ENCODE peak calls at places on chromosomes 1 and 21, in nine cellular contexts. I is mucosa of gallbladder; L is heart left ventricle; A is NCI-H1417; T is NCI-H69; Q is NCI-H146; F is non-pigmented ciliary epithelial cell; G is activated CD4-positive, alpha-beta T cell treated with anti-CD3 and anti-CD28 coated beads for 24 hours; H is Calu3. N is an unnamed sample.

GRCh38 chr1:52769346-52770033 is 43.2 kb downstream of the ZYG11B start:
- DNase-seq in H (no peak), G (no peak), F (no peak), A (peak), T (peak), L (no peak), I (no peak), Q (no peak), N (no peak)

GRCh38 chr21:45990741-45991605 is 9.4 kb downstream of the COL6A1 start:
- DNase-seq in L (peak), T (no peak), H (no peak), Q (no peak), G (no peak), A (no peak), I (no peak), F (no peak), N (no peak)

GRCh38 chr1:156578006-156578405 is 1.5 kb upstream of the TTC24 start:
- DNase-seq in I (no peak), L (no peak), Q (no peak), A (peak), G (no peak), T (peak), F (no peak), H (no peak), N (no peak)

GRCh38 chr1:101291562-101292035 is 54.8 kb downstream of the S1PR1 start:
- DNase-seq in F (peak), I (peak), T (peak), A (peak), G (no peak), L (no peak), Q (no peak), H (peak), N (peak)

GRCh38 chr1:220785166-220786056 is 1.3 kb upstream of the MTARC1 start:
- DNase-seq in G (no peak), H (no peak), F (no peak), Q (no peak), A (no peak), I (no peak), T (peak), L (no peak), N (no peak)

GRCh38 chr1:13451399-13451965 is 41.2 kb downstream of the PRAMEF20 start:
- DNase-seq in A (no peak), T (no peak), G (no peak), I (no peak), H (no peak), L (no peak), F (no peak), Q (no peak), N (no peak)

GRCh38 chr1:217747156-217747769 is 116.1 kb downstream of the SPATA17 start:
- DNase-seq in H (no peak), Q (peak), F (peak), A (peak), L (no peak), T (peak), I (no peak), G (no peak), N (peak)

GRCh38 chr1:232923739-232924386 is 26.5 kb upstream of the NTPCR start:
- DNase-seq in G (peak), Q (no peak), I (no peak), H (no peak), F (no peak), L (no peak), A (no peak), T (no peak), N (peak)

GRCh38 chr1:85274969-85275453 is 1.4 kb downstream of the BCL10 start:
- DNase-seq in F (peak), L (no peak), G (no peak), I (no peak), Q (peak), A (peak), T (peak), H (peak), N (peak)

GRCh38 chr1:109116286-109116685 is 2.4 kb downstream of the ELAPOR1 start:
- DNase-seq in L (no peak), F (no peak), A (peak), Q (peak), H (no peak), I (no peak), G (no peak), T (peak), N (no peak)

GRCh38 chr1:162976628-162977027 is 92.5 kb upstream of the RGS4 start:
- DNase-seq in Q (no peak), G (no peak), A (no peak), I (no peak), F (no peak), L (no peak), T (peak), H (no peak), N (no peak)

GRCh38 chr1:229376521-229376920 is 33.7 kb upstream of the CCSAP start:
- DNase-seq in A (no peak), T (no peak), F (no peak), L (no peak), I (no peak), G (no peak), H (no peak), Q (no peak), N (no peak)

GRCh38 chr1:220528679-220529529 is 968 bp downstream of the MARK1 start:
- DNase-seq in G (no peak), F (no peak), T (peak), H (peak), L (no peak), Q (no peak), A (peak), I (no peak), N (no peak)

GRCh38 chr1:236081546-236082227 is 16.8 kb upstream of the NID1 start:
- DNase-seq in G (no peak), T (no peak), H (no peak), I (no peak), F (no peak), Q (no peak), L (no peak), A (no peak), N (no peak)

GRCh38 chr1:228098323-228098931 is 4.7 kb downstream of the C1orf35 start:
- DNase-seq in H (no peak), I (no peak), Q (no peak), L (no peak), G (no peak), A (no peak), F (no peak), T (no peak), N (no peak)

GRCh38 chr1:226131639-226132038 is 54.9 kb downstream of the ACBD3 start:
- DNase-seq in T (no peak), L (no peak), F (no peak), H (no peak), G (no peak), I (no peak), A (no peak), Q (no peak), N (no peak)

GRCh38 chr1:70143052-70143659 is 62.2 kb downstream of the LRRC40 start:
- DNase-seq in H (no peak), F (peak), Q (no peak), G (no peak), L (no peak), I (no peak), T (peak), A (no peak), N (no peak)

N was measured in SW480.